ENCODE peak calls at places on chromosomes 3 and 15, in six cellular contexts. F is neural crest cell, R is endodermal cell, B is KG1, Q is EL, T is retina. V is an unnamed sample.
A peak's percentile ranks its signal among the peaks of the same experiment; 100 is the strongest.

GRCh38 chr3:69665026-69665739 is 74.1 kb upstream of the MITF start:
- DNase-seq in F (no peak), R (peak; percentile 67), B (no peak), Q (no peak), T (peak; percentile 34), V (no peak)

GRCh38 chr3:35043040-35043439 is 596.3 kb upstream of the ARPP21 start:
- DNase-seq in F (no peak), R (no peak), B (no peak), Q (no peak), T (no peak), V (no peak)

GRCh38 chr3:155492841-155493240 is 199.4 kb upstream of the STRIT1 start:
- DNase-seq in F (no peak), R (no peak), B (no peak), Q (no peak), T (no peak), V (no peak)

GRCh38 chr3:17894434-17895060 is 152.1 kb upstream of the TBC1D5 start:
- DNase-seq in F (peak; percentile 26), R (peak; percentile 90), B (peak; percentile 40), Q (peak; percentile 53), T (no peak), V (peak; percentile 86)

GRCh38 chr3:54931182-54931581 is 3.3 kb upstream of the LRTM1 start:
- DNase-seq in F (peak; percentile 56), R (no peak), B (no peak), Q (no peak), T (peak; percentile 41), V (no peak)

GRCh38 chr3:94146455-94146854 is 83.6 kb downstream of the NSUN3 start:
- DNase-seq in F (no peak), R (no peak), B (no peak), Q (no peak), T (no peak), V (no peak)

GRCh38 chr3:70982274-70982673 is 601.3 kb downstream of the FOXP1 start:
- DNase-seq in F (no peak), R (no peak), B (no peak), Q (no peak), T (no peak), V (no peak)

GRCh38 chr3:128489860-128490649 is 2.9 kb downstream of the GATA2 start:
- DNase-seq in F (peak; percentile 49), R (peak; percentile 87), B (peak; percentile 77), Q (peak; percentile 63), T (peak; percentile 86), V (no peak)

GRCh38 chr3:76765526-76765925 is 274.4 kb upstream of the ROBO2 start:
- DNase-seq in F (no peak), R (no peak), B (no peak), Q (no peak), T (no peak), V (no peak)

GRCh38 chr3:52846427-52846983 is 11.7 kb upstream of the MUSTN1 start:
- DNase-seq in F (no peak), R (no peak), B (no peak), Q (no peak), T (peak; percentile 63), V (no peak)

GRCh38 chr15:48695835-48696573 is 50.5 kb upstream of the FBN1 start:
- DNase-seq in F (no peak), R (no peak), B (no peak), Q (no peak), T (no peak), V (no peak)

GRCh38 chr3:37712918-37713819 is 148.5 kb upstream of the CTDSPL start:
- DNase-seq in F (no peak), R (no peak), B (no peak), Q (peak; percentile 57), T (peak; percentile 30), V (no peak)

GRCh38 chr3:99396651-99397050 is 241.7 kb upstream of the COL8A1 start:
- DNase-seq in F (no peak), R (no peak), B (no peak), Q (peak; percentile 51), T (no peak), V (no peak)

GRCh38 chr15:66782785-66783184 is 80.7 kb downstream of the SMAD6 start:
- DNase-seq in F (no peak), R (no peak), B (no peak), Q (no peak), T (no peak), V (no peak)

GRCh38 chr3:69738291-69738690 is 973 bp upstream of the MITF start:
- DNase-seq in F (no peak), R (no peak), B (no peak), Q (peak; percentile 31), T (no peak), V (no peak)

GRCh38 chr15:70605606-70606410 is 157.6 kb downstream of the UACA start:
- DNase-seq in F (no peak), R (no peak), B (no peak), Q (peak; percentile 55), T (no peak), V (no peak)

GRCh38 chr15:50009634-50010033 is 109.4 kb downstream of the ATP8B4 start:
- DNase-seq in F (no peak), R (no peak), B (no peak), Q (no peak), T (no peak), V (peak; percentile 6)

GRCh38 chr3:89586256-89586655 is 478.8 kb downstream of the EPHA3 start:
- DNase-seq in F (no peak), R (no peak), B (no peak), Q (no peak), T (no peak), V (no peak)

GRCh38 chr15:40959331-40960141 is 6.3 kb downstream of the CHAC1 start:
- DNase-seq in F (no peak), R (no peak), B (no peak), Q (no peak), T (no peak), V (no peak)

GRCh38 chr3:13878711-13879101 is 1.2 kb downstream of the WNT7A start:
- DNase-seq in F (peak; percentile 36), R (no peak), B (no peak), Q (no peak), T (peak; percentile 79), V (peak; percentile 22)

GRCh38 chr3:141926929-141927328 is 50.5 kb downstream of the ATP1B3 start:
- DNase-seq in F (no peak), R (no peak), B (no peak), Q (no peak), T (no peak), V (no peak)

GRCh38 chr3:170228093-170228766 is 6.0 kb downstream of the PRKCI start:
- DNase-seq in F (no peak), R (no peak), B (no peak), Q (peak; percentile 32), T (no peak), V (no peak)

GRCh38 chr15:35557544-35557943 is 11.6 kb upstream of the DPH6 start:
- DNase-seq in F (no peak), R (no peak), B (no peak), Q (peak; percentile 76), T (no peak), V (no peak)

V was measured in HAP-1.